ENCODE peak calls at places on chromosomes 16 and 17, in nine cellular contexts. U is thoracic aorta; G is tibial artery; C is cardiac muscle cell; P is H9; R is CD4-positive, alpha-beta memory T cell; B is mesendoderm; J is lower lobe of right lung; A is dorsolateral prefrontal cortex. D is an unnamed sample. For H3K27me3, the result is how much of the 10 kb centered on the place peaks cover.

GRCh38 chr17:82647593-82648164 is 565 bp downstream of the WDR45B start:
- DNase-seq in U (no peak), G (peak), C (peak), P (no peak), R (peak), B (peak), J (no peak), A (no peak), D (peak)

GRCh38 chr16:65406076-65406475 is 284.2 kb upstream of the CDH11 start:
- DNase-seq in U (no peak), G (no peak), C (no peak), P (no peak), R (no peak), B (no peak), J (no peak), A (no peak), D (no peak)

GRCh38 chr16:54446639-54447038 is 160.1 kb upstream of the IRX3 start:
- DNase-seq in U (peak), G (peak), C (peak), P (no peak), R (no peak), B (no peak), J (no peak), A (no peak), D (no peak)

GRCh38 chr17:8122391-8122922 is 1.4 kb downstream of the HES7 start:
- DNase-seq in U (no peak), G (no peak), C (no peak), P (peak), R (no peak), B (peak), J (no peak), A (no peak), D (no peak)

GRCh38 chr17:78779848-78780247 is 2.2 kb downstream of the CYTH1 start:
- DNase-seq in U (no peak), G (no peak), C (no peak), P (no peak), R (peak), B (no peak), J (no peak), A (no peak), D (peak)

GRCh38 chr16:72060405-72060804 is 2.6 kb upstream of the HPR start:
- DNase-seq in U (no peak), G (no peak), C (no peak), P (no peak), R (no peak), B (no peak), J (no peak), A (no peak), D (no peak)

GRCh38 chr17:15171433-15172047 is 93.6 kb downstream of the PMP22 start:
- DNase-seq in U (no peak), G (peak), C (peak), P (peak), R (no peak), B (peak), J (peak), A (peak), D (no peak)

GRCh38 chr16:11634307-11634706 is 33.9 kb upstream of the SNN start:
- DNase-seq in U (no peak), G (no peak), C (no peak), P (no peak), R (no peak), B (no peak), J (no peak), A (no peak), D (no peak)

GRCh38 chr17:50630524-50631194 is 4.0 kb upstream of the ABCC3 start:
- DNase-seq in U (no peak), G (no peak), C (peak), P (peak), R (peak), B (no peak), J (peak), A (no peak), D (peak)

GRCh38 chr17:79800325-79801155 is 3.7 kb upstream of the CBX8 start:
- DNase-seq in U (no peak), G (no peak), C (peak), P (peak), R (peak), B (peak), J (no peak), A (no peak), D (no peak)

GRCh38 chr17:4951486-4951885 is 567 bp downstream of the ENO3 start:
- DNase-seq in U (no peak), G (no peak), C (no peak), P (no peak), R (no peak), B (peak), J (no peak), A (no peak), D (no peak)

GRCh38 chr16:10170016-10170415 is 12.2 kb downstream of the GRIN2A start:
- DNase-seq in U (no peak), G (no peak), C (no peak), P (no peak), R (no peak), B (no peak), J (no peak), A (no peak), D (no peak)

GRCh38 chr17:60743812-60744211 is 66.2 kb downstream of the BCAS3 start:
- DNase-seq in U (no peak), G (no peak), C (peak), P (no peak), R (no peak), B (peak), J (no peak), A (no peak), D (no peak)

DNA sequence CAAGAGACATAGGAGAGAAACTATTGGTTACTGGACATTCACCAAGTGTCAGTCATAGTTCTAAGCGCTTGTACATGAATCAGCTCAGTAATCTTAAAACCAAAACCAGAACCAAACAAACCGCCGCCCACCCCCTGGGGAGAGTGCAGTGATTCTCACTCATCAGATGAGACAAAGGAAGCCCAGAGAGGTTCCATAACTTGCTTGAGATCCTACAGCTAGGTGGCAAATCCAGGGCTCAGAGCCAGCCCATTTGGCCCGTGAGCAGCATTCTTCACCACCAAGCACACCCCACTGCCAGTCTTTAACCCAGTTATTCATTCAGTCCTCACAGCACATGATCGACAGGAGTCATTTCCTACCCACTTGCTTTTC is 37.2 kb upstream of the RGS9 start:
- DNase-seq in U (peak), G (peak), C (peak), P (peak), R (peak), B (no peak), J (peak), A (no peak), D (peak)
- H3K27ac ChIP-seq in U (peak), G (peak), C (no peak), P (no peak), R (peak), B (no peak), J (peak), A (no peak), D (no peak)

GRCh38 chr17:6047966-6048365 is 22.2 kb upstream of the WSCD1 start:
- DNase-seq in U (no peak), G (no peak), C (no peak), P (no peak), R (no peak), B (no peak), J (no peak), A (no peak), D (no peak)
- H3K27me3 ChIP-seq in U (under half), G (under half), C (under half), P (under half), R (under half), B (under half), J (under half), A (under half), D (under half)

GRCh38 chr16:84183911-84184310 is 2.9 kb downstream of the TAF1C start:
- DNase-seq in U (no peak), G (no peak), C (no peak), P (no peak), R (no peak), B (no peak), J (no peak), A (no peak), D (no peak)

GRCh38 chr16:84186685-84187437 is at the start of gene TAF1C:
- DNase-seq in U (peak), G (peak), C (peak), P (peak), R (peak), B (peak), J (peak), A (peak), D (peak)

GRCh38 chr16:84182680-84183571 is 3.9 kb downstream of the TAF1C start:
- DNase-seq in U (no peak), G (no peak), C (no peak), P (no peak), R (no peak), B (no peak), J (no peak), A (no peak), D (no peak)

GRCh38 chr16:84183572-84183875 is 3.3 kb downstream of the TAF1C start:
- DNase-seq in U (no peak), G (no peak), C (no peak), P (no peak), R (no peak), B (no peak), J (no peak), A (no peak), D (no peak)

GRCh38 chr16:84184775-84185174 is 2.1 kb downstream of the TAF1C start:
- DNase-seq in U (no peak), G (no peak), C (no peak), P (no peak), R (no peak), B (no peak), J (no peak), A (no peak), D (no peak)
- H3K27ac ChIP-seq in U (no peak), G (no peak), C (no peak), P (no peak), R (no peak), B (no peak), J (peak), A (no peak), D (no peak)

GRCh38 chr17:49508061-49508865 is 13.2 kb downstream of the NGFR start:
- DNase-seq in U (no peak), G (no peak), C (peak), P (peak), R (no peak), B (peak), J (no peak), A (no peak), D (no peak)
- H3K27me3 ChIP-seq in U (under half), G (under half), C (under half), P (under half), R (under half), B (under half), J (half or more), A (under half), D (under half)

DNA sequence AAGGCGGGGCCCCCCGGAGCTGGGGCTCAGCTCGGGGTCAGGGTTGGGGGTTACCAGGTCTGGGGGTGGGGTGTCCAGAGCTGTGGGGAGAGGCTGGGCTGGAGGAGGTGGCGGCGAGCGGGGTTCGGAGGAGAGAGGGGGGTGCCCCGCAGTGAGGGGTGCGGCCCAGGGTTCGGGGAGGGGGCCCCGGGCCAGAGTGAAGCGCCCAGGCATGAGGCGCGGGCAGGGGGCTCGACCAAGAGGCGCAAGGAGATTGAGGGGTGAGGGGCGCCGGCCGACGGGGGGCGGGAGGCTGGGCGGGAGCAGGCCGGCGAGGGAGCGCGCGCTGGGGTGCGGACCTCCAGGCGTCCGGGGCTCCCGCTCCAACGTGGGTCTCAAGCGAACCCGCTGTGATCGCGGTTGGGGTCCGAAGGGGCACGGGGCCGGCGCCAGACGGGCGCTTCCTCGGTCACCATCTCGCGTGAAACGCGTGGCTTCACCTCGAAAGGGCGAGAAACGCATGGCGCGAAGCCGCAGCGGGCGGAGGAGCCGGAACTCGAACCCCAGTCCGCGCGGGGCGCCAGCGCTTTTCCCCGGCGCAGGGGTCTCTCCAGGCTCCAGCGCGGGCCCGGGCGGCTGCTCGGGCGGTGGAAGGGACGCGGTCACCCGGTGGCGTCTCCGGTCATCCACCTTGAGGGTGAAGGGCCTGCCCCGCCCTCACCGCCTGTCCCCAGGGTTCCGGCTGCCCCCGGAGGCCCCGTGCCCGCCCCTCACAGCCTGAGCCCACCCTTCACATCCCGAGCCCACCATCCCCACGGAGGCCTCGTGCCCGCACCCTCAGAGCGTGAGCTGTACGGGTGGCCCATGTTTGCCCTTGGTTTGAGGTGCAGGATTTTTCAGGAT is 856 bp downstream of the CPNE7 start:
- DNase-seq in U (no peak), G (no peak), C (no peak), P (no peak), R (no peak), B (no peak), J (no peak), A (no peak), D (no peak)
- H3K27ac ChIP-seq in U (no peak), G (no peak), C (no peak), P (no peak), R (no peak), B (no peak), J (no peak), A (no peak), D (no peak)

D was measured in CD4-positive, alpha-beta T cell.